ENCODE peak calls at places on chromosome 16, in seven cellular contexts. A, K, Q, T, R, W and S are unnamed samples.

GRCh38 chr16:89633064-89633631 is 19.7 kb downstream of the DPEP1 start:
- DNase-seq in W (peak; percentile 47), R (no peak), K (no peak), Q (peak; percentile 88), A (no peak), T (no peak), S (no peak)

GRCh38 chr16:945271-946047 is 25.3 kb downstream of the LMF1 start:
- DNase-seq in W (no peak), T (no peak), K (no peak), Q (no peak), A (no peak), R (no peak), S (no peak)

GRCh38 chr16:56314244-56314850 is 111.0 kb downstream of the AMFR start:
- DNase-seq in A (no peak), T (no peak), W (no peak), K (no peak), Q (no peak), R (no peak), S (no peak)

GRCh38 chr16:70438325-70438982 is 446 bp downstream of the ST3GAL2 start:
- DNase-seq in R (peak; percentile 76), Q (no peak), K (no peak), W (peak; percentile 50), T (peak; percentile 58), A (peak; percentile 32), S (no peak)

GRCh38 chr16:83870830-83871229 is 28.1 kb upstream of the MLYCD start:
- DNase-seq in A (no peak), K (no peak), Q (no peak), T (no peak), R (no peak), W (no peak), S (no peak)

GRCh38 chr16:88911148-88911945 is 44.9 kb upstream of the PABPN1L start:
- DNase-seq in A (no peak), Q (no peak), R (no peak), W (no peak), K (peak; percentile 44), T (no peak), S (no peak)

GRCh38 chr16:55273356-55273755 is 50.6 kb upstream of the IRX6 start:
- DNase-seq in R (no peak), K (no peak), Q (no peak), W (no peak), T (no peak), A (no peak), S (no peak)

GRCh38 chr16:5025171-5025632 is 8.5 kb downstream of the NAGPA start:
- DNase-seq in R (no peak), K (peak; percentile 41), T (peak; percentile 55), A (peak; percentile 50), Q (no peak), W (peak; percentile 69), S (peak; percentile 86)

GRCh38 chr16:89476379-89476778 is 14.0 kb downstream of the ANKRD11 start:
- DNase-seq in R (no peak), Q (no peak), T (no peak), W (no peak), K (no peak), A (no peak), S (no peak)

GRCh38 chr16:51276335-51276734 is 125.3 kb upstream of the SALL1 start:
- DNase-seq in R (no peak), W (no peak), Q (peak; percentile 60), K (no peak), T (no peak), A (no peak), S (no peak)

GRCh38 chr16:64983983-64984382 is 137.9 kb downstream of the CDH11 start:
- DNase-seq in A (no peak), T (peak; percentile 47), Q (peak; percentile 92), W (peak; percentile 79), R (no peak), K (peak; percentile 6), S (peak; percentile 49)

GRCh38 chr16:71408536-71408935 is 33.3 kb downstream of the TLE7 start:
- DNase-seq in A (no peak), R (no peak), K (no peak), T (no peak), Q (no peak), W (no peak), S (no peak)

GRCh38 chr16:7086842-7087616 is 245.6 kb upstream of the RBFOX1 start:
- DNase-seq in W (peak; percentile 19), R (no peak), Q (no peak), A (peak; percentile 33), T (peak; percentile 1), K (no peak), S (peak; percentile 57)

GRCh38 chr16:86157616-86158247 is 258.8 kb downstream of the IRF8 start:
- DNase-seq in T (no peak), Q (no peak), K (no peak), R (no peak), A (no peak), W (no peak), S (no peak)

GRCh38 chr16:47731252-47731651 is 270.1 kb downstream of the PHKB start:
- DNase-seq in A (no peak), W (no peak), T (no peak), R (no peak), K (no peak), Q (peak; percentile 99), S (no peak)

GRCh38 chr16:56189990-56190902 is 1.0 kb upstream of the GNAO1 start:
- DNase-seq in A (no peak), Q (no peak), T (no peak), K (no peak), R (no peak), W (peak; percentile 30), S (no peak)

GRCh38 chr16:49580751-49581303 is 207.2 kb downstream of the C16orf78 start:
- DNase-seq in Q (no peak), T (no peak), K (no peak), R (no peak), A (no peak), W (no peak), S (no peak)

GRCh38 chr16:90081606-90081970 is 4.5 kb upstream of the PRDM7 start:
- DNase-seq in A (no peak), Q (no peak), R (no peak), K (no peak), W (peak; percentile 37), T (no peak), S (peak; percentile 9)

GRCh38 chr16:55836158-55836611 is 3.3 kb upstream of the CES1 start:
- DNase-seq in R (no peak), A (no peak), K (no peak), T (peak; percentile 62), W (no peak), Q (no peak), S (no peak)

GRCh38 chr16:48087639-48088038 is 68.2 kb downstream of the ABCC12 start:
- DNase-seq in Q (no peak), R (no peak), T (no peak), A (peak; percentile 42), K (no peak), W (no peak), S (no peak)

GRCh38 chr16:61500851-61501250 is 535.4 kb downstream of the CDH8 start:
- DNase-seq in Q (no peak), R (no peak), A (no peak), T (no peak), K (no peak), W (no peak), S (no peak)

GRCh38 chr16:75267631-75268264 is 16.3 kb upstream of the BCAR1 start:
- DNase-seq in W (peak; percentile 71), A (peak; percentile 82), K (no peak), T (no peak), R (peak; percentile 75), Q (peak; percentile 57), S (peak; percentile 88)

DNA sequence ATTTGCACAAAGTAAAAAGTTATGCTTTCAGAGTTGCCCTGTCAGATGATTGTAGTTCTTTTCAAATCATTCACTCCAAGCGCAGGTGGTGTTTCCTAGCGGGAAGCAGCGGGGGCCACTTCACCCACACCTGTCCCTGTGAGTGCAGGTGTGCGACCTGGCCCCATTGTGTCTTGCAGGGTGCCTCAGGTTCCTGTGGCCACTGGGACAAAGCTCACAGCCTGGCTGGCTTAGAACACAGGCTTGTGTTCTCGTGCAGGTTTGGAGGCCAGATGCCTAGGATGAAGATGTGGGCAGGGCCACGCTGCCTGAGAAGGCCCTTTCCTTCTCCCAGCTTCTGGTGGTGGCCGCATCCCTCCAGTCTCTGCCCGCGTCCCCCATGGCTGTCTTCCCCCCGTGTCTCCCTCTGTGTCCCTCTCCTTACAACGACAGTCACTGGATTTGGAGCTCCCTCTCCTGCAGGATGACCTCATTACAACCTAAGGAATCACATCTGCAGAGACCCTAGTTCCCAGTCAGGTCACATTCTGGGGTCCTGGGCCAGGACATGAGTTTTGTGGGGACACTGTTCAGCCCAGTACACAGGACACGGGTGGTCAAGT is 90.5 kb downstream of the NPIPB11 start:
- DNase-seq in T (no peak), Q (no peak), R (peak; percentile 49), W (peak; percentile 41), K (no peak), A (no peak), S (no peak)
- TF ChIP-seq CTCF in T (no peak), Q (no peak), R (peak; percentile 35), W (peak; percentile 53), K (no peak), A (peak; percentile 40), S (no peak)

GRCh38 chr16:28554634-28555423 is 1.1 kb downstream of the SGF29 start:
- DNase-seq in R (no peak), W (no peak), Q (no peak), K (no peak), A (no peak), T (no peak), S (no peak)
- H3K4me3 ChIP-seq in R (peak overlapping the region; percentile 73), W (peak overlapping the region; percentile 51), Q (peak overlapping the region; percentile 55), K (peak overlapping the region; percentile 67), A (peak overlapping the region; percentile 68), T (peak overlapping the region; percentile 65), S (peak overlapping the region; percentile 65)

GRCh38 chr16:66717112-66717675 is 20.7 kb upstream of the CMTM4 start:
- DNase-seq in W (peak; percentile 77), T (peak; percentile 73), R (no peak), A (peak; percentile 27), Q (peak; percentile 92), K (peak; percentile 18), S (peak; percentile 72)
- TF ChIP-seq CTCF in W (peak; percentile 87), T (peak; percentile 82), R (no peak), A (peak; percentile 63), Q (peak; percentile 84), K (no peak), S (peak; percentile 77)

GRCh38 chr16:30582611-30583340 is 2.7 kb downstream of the ZNF785 start:
- DNase-seq in R (no peak), K (no peak), T (no peak), W (no peak), Q (no peak), A (no peak), S (no peak)

GRCh38 chr16:30588651-30589050 is 3.2 kb upstream of the ZNF785 start:
- DNase-seq in W (no peak), Q (no peak), A (no peak), T (no peak), R (no peak), K (no peak), S (no peak)

GRCh38 chr16:30585022-30585399 is 486 bp downstream of the ZNF785 start:
- DNase-seq in K (peak; percentile 55), T (peak; percentile 59), W (no peak), R (no peak), A (no peak), Q (peak; percentile 12), S (no peak)

GRCh38 chr16:30581462-30581861 is 4.0 kb downstream of the ZNF785 start:
- DNase-seq in T (no peak), K (no peak), W (no peak), R (no peak), A (no peak), Q (no peak), S (no peak)

GRCh38 chr16:30585400-30586191 is at the start of gene ZNF785:
- DNase-seq in W (peak; percentile 98), R (peak; percentile 99), A (peak; percentile 94), K (peak; percentile 98), T (peak; percentile 99), Q (peak; percentile 99), S (peak; percentile 95)
- H3K4me3 ChIP-seq in W (peak within 1 kb of the TSS; percentile 95), R (peak within 1 kb of the TSS; percentile 77), A (peak within 1 kb of the TSS; percentile 78), K (peak within 1 kb of the TSS; percentile 60), T (peak within 1 kb of the TSS; percentile 97), Q (peak within 1 kb of the TSS; percentile 88), S (peak within 1 kb of the TSS; percentile 83)

GRCh38 chr16:10944249-10945064 is at the start of gene CLEC16A:
- DNase-seq in A (peak; percentile 98), K (peak; percentile 98), R (peak; percentile 99), T (peak; percentile 96), Q (peak; percentile 96), W (peak; percentile 98), S (peak; percentile 98)
- TF ChIP-seq CTCF in A (no peak), K (no peak), R (no peak), T (no peak), Q (no peak), W (no peak), S (peak; percentile 61)